ENCODE peak calls at places on chromosomes 11 and 22, in four cellular contexts. One of them, this sample, is unnamed.
A peak's percentile ranks its signal among the peaks of the same experiment; 100 is the strongest.

GRCh38 chr11:86172894-86173293 is 71.7 kb upstream of the EED start:
- DNase-seq in transverse colon: no peak
- DNase-seq in foreskin keratinocyte: peak; percentile 86
- DNase-seq in A549: no peak
- DNase-seq in this sample: no peak

GRCh38 chr11:28539239-28540025 is 431.2 kb downstream of the METTL15 start:
- DNase-seq in transverse colon: no peak
- DNase-seq in foreskin keratinocyte: peak; percentile 15
- DNase-seq in A549: no peak
- DNase-seq in this sample: no peak

GRCh38 chr22:40156001-40156516 is 21.7 kb upstream of the TNRC6B start:
- DNase-seq in transverse colon: peak; percentile 57
- DNase-seq in foreskin keratinocyte: peak; percentile 65
- DNase-seq in A549: peak; percentile 80
- DNase-seq in this sample: no peak

GRCh38 chr11:119585038-119585666 is 143.8 kb downstream of the NECTIN1 start:
- DNase-seq in transverse colon: peak; percentile 10
- DNase-seq in foreskin keratinocyte: no peak
- DNase-seq in A549: no peak
- DNase-seq in this sample: no peak

GRCh38 chr11:29627541-29627940 is 389.3 kb downstream of the KCNA4 start:
- DNase-seq in transverse colon: no peak
- DNase-seq in foreskin keratinocyte: no peak
- DNase-seq in A549: no peak
- DNase-seq in this sample: no peak

GRCh38 chr22:50627914-50628542 is at the start of gene ARSA:
- DNase-seq in transverse colon: peak; percentile 86
- DNase-seq in foreskin keratinocyte: no peak
- DNase-seq in A549: peak; percentile 56
- DNase-seq in this sample: no peak

GRCh38 chr11:11078344-11078743 is 220.5 kb upstream of the ZBED5 start:
- DNase-seq in transverse colon: no peak
- DNase-seq in foreskin keratinocyte: no peak
- DNase-seq in A549: peak; percentile 40
- DNase-seq in this sample: no peak

GRCh38 chr11:14312736-14313438 is 46.1 kb downstream of the RRAS2 start:
- DNase-seq in transverse colon: no peak
- DNase-seq in foreskin keratinocyte: no peak
- DNase-seq in A549: no peak
- DNase-seq in this sample: no peak

GRCh38 chr11:124108158-124108557 is 7.1 kb upstream of the VWA5A start:
- DNase-seq in transverse colon: peak; percentile 31
- DNase-seq in foreskin keratinocyte: no peak
- DNase-seq in A549: peak; percentile 29
- DNase-seq in this sample: no peak

GRCh38 chr11:25527841-25528240 is 804.1 kb upstream of the ANO3 start:
- DNase-seq in transverse colon: no peak
- DNase-seq in foreskin keratinocyte: no peak
- DNase-seq in A549: no peak
- DNase-seq in this sample: no peak

GRCh38 chr11:46075928-46076327 is 45.3 kb downstream of the PHF21A start:
- DNase-seq in transverse colon: no peak
- DNase-seq in foreskin keratinocyte: no peak
- DNase-seq in A549: peak; percentile 5
- DNase-seq in this sample: no peak
- TF ChIP-seq CTCF in transverse colon: no peak
- TF ChIP-seq CTCF in foreskin keratinocyte: peak; percentile 62
- TF ChIP-seq CTCF in A549: peak; percentile 23
- TF ChIP-seq CTCF in this sample: no peak

GRCh38 chr11:108117746-108118371 is 3.5 kb upstream of the ACAT1 start:
- DNase-seq in transverse colon: no peak
- DNase-seq in foreskin keratinocyte: no peak
- DNase-seq in A549: peak; percentile 63
- DNase-seq in this sample: no peak
- TF ChIP-seq CTCF in transverse colon: peak; percentile 49
- TF ChIP-seq CTCF in foreskin keratinocyte: peak; percentile 78
- TF ChIP-seq CTCF in A549: peak; percentile 58
- TF ChIP-seq CTCF in this sample: no peak

GRCh38 chr11:24516658-24517057 is 19.8 kb downstream of the LUZP2 start:
- DNase-seq in transverse colon: no peak
- DNase-seq in foreskin keratinocyte: no peak
- DNase-seq in A549: no peak
- DNase-seq in this sample: no peak

GRCh38 chr11:24515632-24516031 is 18.8 kb downstream of the LUZP2 start:
- DNase-seq in transverse colon: no peak
- DNase-seq in foreskin keratinocyte: no peak
- DNase-seq in A549: no peak
- DNase-seq in this sample: no peak

GRCh38 chr11:24524156-24524555 is 27.3 kb downstream of the LUZP2 start:
- DNase-seq in transverse colon: no peak
- DNase-seq in foreskin keratinocyte: no peak
- DNase-seq in A549: no peak
- DNase-seq in this sample: no peak

DNA sequence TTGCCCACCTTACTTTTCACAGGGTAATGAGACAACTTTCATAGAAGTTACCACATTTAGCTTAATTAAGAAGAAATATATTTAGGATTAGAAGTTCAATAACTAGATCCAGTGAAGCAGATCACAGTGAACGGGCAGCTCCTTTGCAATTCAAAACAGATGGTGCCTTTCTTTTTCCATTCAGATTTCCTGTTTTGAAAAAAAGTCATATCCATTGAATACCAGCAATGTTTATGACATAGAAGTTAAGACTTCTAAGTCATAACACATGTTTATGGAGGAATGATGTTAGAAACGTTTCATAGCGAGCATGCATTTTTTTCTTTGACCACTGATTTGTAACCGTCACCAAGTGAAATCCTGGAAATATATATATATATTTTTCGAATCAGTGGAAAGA is 24.7 kb downstream of the LUZP2 start:
- DNase-seq in transverse colon: no peak
- DNase-seq in foreskin keratinocyte: no peak
- DNase-seq in A549: no peak
- DNase-seq in this sample: no peak
- TF ChIP-seq CTCF in transverse colon: no peak
- TF ChIP-seq CTCF in foreskin keratinocyte: no peak
- TF ChIP-seq CTCF in A549: no peak
- TF ChIP-seq CTCF in this sample: no peak

DNA sequence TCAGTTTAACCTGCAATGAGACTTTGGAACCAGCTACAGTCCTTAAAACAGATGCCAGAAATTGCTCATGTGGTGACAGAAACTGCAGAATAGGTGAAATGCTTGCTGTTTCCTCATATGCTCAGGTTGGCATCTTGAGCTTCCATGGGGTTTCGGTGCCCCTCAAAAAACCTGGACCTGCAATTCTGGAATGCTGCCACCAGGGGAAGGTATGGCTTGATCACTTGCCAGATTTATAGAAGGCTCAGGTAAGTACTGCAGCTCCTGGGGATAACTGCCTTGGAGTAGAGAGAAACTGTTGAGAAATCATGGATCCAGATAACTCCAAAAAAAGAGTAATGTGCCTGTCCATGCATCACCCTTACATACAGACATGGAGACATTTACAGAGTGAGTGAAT is 113.0 kb downstream of the CTTN start:
- DNase-seq in transverse colon: no peak
- DNase-seq in foreskin keratinocyte: no peak
- DNase-seq in A549: no peak
- DNase-seq in this sample: no peak
- TF ChIP-seq CTCF in transverse colon: peak; percentile 4
- TF ChIP-seq CTCF in foreskin keratinocyte: no peak
- TF ChIP-seq CTCF in A549: no peak
- TF ChIP-seq CTCF in this sample: no peak

GRCh38 chr11:67482736-67483497 is at the start of gene AIP:
- DNase-seq in transverse colon: peak; percentile 98
- DNase-seq in foreskin keratinocyte: peak; percentile 90
- DNase-seq in A549: peak; percentile 98
- DNase-seq in this sample: peak; percentile 94
- TF ChIP-seq CTCF in transverse colon: no peak
- TF ChIP-seq CTCF in foreskin keratinocyte: peak; percentile 19
- TF ChIP-seq CTCF in A549: no peak
- TF ChIP-seq CTCF in this sample: no peak

GRCh38 chr11:134098566-134099184 is 29.8 kb downstream of the JAM3 start:
- DNase-seq in transverse colon: no peak
- DNase-seq in foreskin keratinocyte: no peak
- DNase-seq in A549: peak; percentile 19
- DNase-seq in this sample: no peak
- TF ChIP-seq CTCF in transverse colon: no peak
- TF ChIP-seq CTCF in foreskin keratinocyte: peak; percentile 49
- TF ChIP-seq CTCF in A549: no peak
- TF ChIP-seq CTCF in this sample: no peak

DNA sequence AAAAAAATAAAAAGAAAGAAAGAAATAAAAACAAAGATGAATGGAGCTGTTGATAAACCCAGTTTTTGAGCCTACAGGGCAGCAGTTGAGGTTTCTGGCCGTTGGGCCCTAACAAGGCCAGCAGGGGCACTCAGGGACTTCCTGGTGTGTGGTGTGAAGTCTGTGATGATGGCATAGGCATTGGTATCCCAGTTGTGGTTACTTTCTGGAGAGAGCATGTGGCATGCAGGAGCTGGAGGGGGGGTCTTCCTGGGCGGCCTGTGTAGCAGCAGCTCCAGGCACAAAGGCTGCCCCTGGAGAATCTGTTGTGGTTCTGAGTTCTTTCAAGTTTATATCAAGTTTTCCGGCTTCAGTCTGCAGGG is 2.0 kb upstream of the TXNRD2 start:
- DNase-seq in transverse colon: no peak
- DNase-seq in foreskin keratinocyte: no peak
- DNase-seq in A549: peak; percentile 46
- DNase-seq in this sample: no peak
- TF ChIP-seq CTCF in transverse colon: no peak
- TF ChIP-seq CTCF in foreskin keratinocyte: no peak
- TF ChIP-seq CTCF in A549: no peak
- TF ChIP-seq CTCF in this sample: no peak

DNA sequence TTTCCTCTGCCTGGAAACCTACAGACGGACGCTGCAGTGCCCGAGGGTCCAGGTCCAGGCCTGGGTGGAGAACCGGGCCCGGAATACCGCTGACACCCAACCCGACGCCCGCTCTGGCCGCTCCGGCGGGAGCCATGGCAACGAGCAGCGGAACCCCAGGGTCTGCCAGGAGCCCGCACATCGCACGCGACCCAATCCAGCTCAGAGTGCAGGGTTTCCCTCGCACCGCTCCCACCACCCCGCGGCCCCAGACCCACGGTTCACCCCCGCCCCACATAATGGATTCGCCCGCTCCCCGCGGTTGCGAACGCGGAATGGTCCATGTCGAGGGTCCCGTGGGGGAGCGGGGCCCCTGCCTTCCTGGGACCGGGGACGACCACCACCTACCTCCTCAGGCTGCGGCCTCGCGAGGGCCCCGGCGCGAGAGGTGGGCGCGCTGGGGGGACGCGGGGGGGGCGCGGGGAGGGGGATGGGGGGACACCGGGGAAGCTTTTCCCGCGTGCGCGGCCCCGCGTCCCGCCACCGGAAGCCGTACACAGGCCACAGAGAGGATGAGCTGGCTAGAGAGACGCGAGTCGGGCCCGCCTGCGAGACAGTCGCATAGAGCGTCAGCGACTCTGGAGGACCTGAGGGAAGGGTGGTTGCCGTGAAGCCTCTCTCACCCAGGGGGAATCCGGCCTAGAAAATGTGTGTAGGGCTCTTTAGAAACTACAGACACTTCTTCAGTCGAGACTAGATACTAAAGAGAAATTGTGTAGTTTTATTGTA is at the start of gene SSRP1:
- DNase-seq in transverse colon: peak; percentile 90
- DNase-seq in foreskin keratinocyte: no peak
- DNase-seq in A549: peak; percentile 91
- DNase-seq in this sample: peak; percentile 54
- TF ChIP-seq CTCF in transverse colon: no peak
- TF ChIP-seq CTCF in foreskin keratinocyte: peak; percentile 44
- TF ChIP-seq CTCF in A549: no peak
- TF ChIP-seq CTCF in this sample: no peak

GRCh38 chr11:111477898-111478297 is 34.3 kb downstream of the BTG4 start:
- DNase-seq in transverse colon: no peak
- DNase-seq in foreskin keratinocyte: no peak
- DNase-seq in A549: no peak
- DNase-seq in this sample: no peak

GRCh38 chr11:111476366-111476765 is 35.8 kb downstream of the BTG4 start:
- DNase-seq in transverse colon: no peak
- DNase-seq in foreskin keratinocyte: no peak
- DNase-seq in A549: no peak
- DNase-seq in this sample: no peak

GRCh38 chr11:111483431-111483830 is 28.8 kb downstream of the BTG4 start:
- DNase-seq in transverse colon: no peak
- DNase-seq in foreskin keratinocyte: no peak
- DNase-seq in A549: no peak
- DNase-seq in this sample: no peak

GRCh38 chr11:111476961-111477360 is 35.2 kb downstream of the BTG4 start:
- DNase-seq in transverse colon: no peak
- DNase-seq in foreskin keratinocyte: no peak
- DNase-seq in A549: no peak
- DNase-seq in this sample: no peak

DNA sequence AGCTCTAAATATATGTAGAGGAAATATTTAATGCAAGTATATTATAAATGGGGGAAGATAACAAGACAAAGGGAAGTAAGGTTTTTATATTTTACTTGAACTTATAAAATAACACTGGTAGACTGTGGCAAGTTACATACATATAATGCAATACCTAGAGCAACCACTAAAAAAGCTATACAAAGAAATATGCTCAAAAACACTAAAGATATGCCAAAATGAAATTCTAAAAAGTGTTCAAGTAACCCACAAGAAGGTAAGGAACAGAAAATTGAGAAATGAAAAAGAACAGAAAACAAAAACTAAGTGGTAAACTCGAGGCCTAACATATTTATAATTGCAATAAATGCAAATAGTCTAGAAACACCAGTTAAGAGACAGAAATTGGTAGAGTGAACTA is 32.5 kb downstream of the BTG4 start:
- DNase-seq in transverse colon: no peak
- DNase-seq in foreskin keratinocyte: no peak
- DNase-seq in A549: no peak
- DNase-seq in this sample: no peak
- TF ChIP-seq CTCF in transverse colon: peak; percentile 7
- TF ChIP-seq CTCF in foreskin keratinocyte: no peak
- TF ChIP-seq CTCF in A549: no peak
- TF ChIP-seq CTCF in this sample: no peak

GRCh38 chr11:117239295-117239694 is 6.8 kb downstream of the RNF214 start:
- DNase-seq in transverse colon: no peak
- DNase-seq in foreskin keratinocyte: peak; percentile 56
- DNase-seq in A549: peak; percentile 71
- DNase-seq in this sample: no peak
- TF ChIP-seq CTCF in transverse colon: no peak
- TF ChIP-seq CTCF in foreskin keratinocyte: peak; percentile 54
- TF ChIP-seq CTCF in A549: peak; percentile 12
- TF ChIP-seq CTCF in this sample: no peak

This sample was measured in omental fat pad.